ENCODE peak calls at places on chromosomes 16 and 17, in four cellular contexts. M, P, B and J are unnamed samples.

GRCh38 chr17:31061678-31062077 is 33.1 kb upstream of the NF1 start:
- DNase-seq in P (no peak), B (no peak), M (no peak), J (no peak)

GRCh38 chr16:24610421-24610765 is 71.0 kb downstream of the RBBP6 start:
- DNase-seq in B (no peak), P (no peak), M (no peak), J (peak; percentile 14)

GRCh38 chr17:50934672-50935200 is 68.6 kb upstream of the TOB1 start:
- DNase-seq in B (no peak), M (no peak), P (no peak), J (no peak)

GRCh38 chr17:7582401-7583252 is 1.0 kb upstream of the MPDU1 start:
- DNase-seq in P (no peak), M (no peak), B (no peak), J (no peak)

GRCh38 chr17:51234162-51234561 is 25.7 kb downstream of the MBTD1 start:
- DNase-seq in M (no peak), P (no peak), B (no peak), J (no peak)

GRCh38 chr16:64892843-64893242 is 229.0 kb downstream of the CDH11 start:
- DNase-seq in M (no peak), B (peak; percentile 14), P (no peak), J (no peak)

GRCh38 chr17:2384439-2385127 is 16.3 kb downstream of the MNT start:
- DNase-seq in B (no peak), M (no peak), P (no peak), J (no peak)

GRCh38 chr16:82830944-82831343 is 204.2 kb downstream of the CDH13 start:
- DNase-seq in B (no peak), M (no peak), P (no peak), J (no peak)

GRCh38 chr17:15951368-15952047 is 6.6 kb downstream of the ADORA2B start:
- DNase-seq in M (no peak), P (no peak), B (no peak), J (no peak)

GRCh38 chr16:55154261-55154660 is 169.7 kb upstream of the IRX6 start:
- DNase-seq in P (no peak), M (no peak), B (no peak), J (no peak)

GRCh38 chr17:83126275-83126930 is 47.0 kb downstream of the METRNL start:
- DNase-seq in B (no peak), M (no peak), P (no peak), J (no peak)

GRCh38 chr17:79201536-79202227 is 127.1 kb downstream of the ENGASE start:
- DNase-seq in M (no peak), B (peak; percentile 57), P (no peak), J (no peak)

GRCh38 chr16:14447783-14448182 is 182.3 kb downstream of the PARN start:
- DNase-seq in B (no peak), M (no peak), P (no peak), J (no peak)

GRCh38 chr16:50235581-50235980 is 30.8 kb upstream of the ADCY7 start:
- DNase-seq in M (no peak), P (no peak), B (no peak), J (no peak)

GRCh38 chr16:56965149-56965938 is 3.6 kb downstream of the CETP start:
- DNase-seq in B (no peak), P (no peak), M (no peak), J (no peak)

GRCh38 chr17:37598145-37598544 is 11.1 kb downstream of the SYNRG start:
- DNase-seq in M (no peak), B (no peak), P (no peak), J (no peak)

GRCh38 chr16:12600536-12601256 is 203.0 kb downstream of the CPPED1 start:
- DNase-seq in M (no peak), P (no peak), B (no peak), J (no peak)

GRCh38 chr17:77690271-77691161 is 268.0 kb upstream of the TNRC6C start:
- DNase-seq in B (no peak), M (no peak), P (no peak), J (no peak)

GRCh38 chr17:62179525-62180161 is 114.6 kb upstream of the MED13 start:
- DNase-seq in M (no peak), B (peak; percentile 87), P (no peak), J (no peak)
- TF ChIP-seq CTCF in M (no peak), B (peak; percentile 31), P (no peak), J (no peak)

GRCh38 chr16:75864243-75864642 is 138.0 kb upstream of the CPHXL start:
- DNase-seq in P (no peak), M (no peak), B (no peak), J (no peak)

GRCh38 chr16:75861981-75862380 is 135.7 kb upstream of the CPHXL start:
- DNase-seq in B (no peak), M (no peak), P (no peak), J (no peak)

DNA sequence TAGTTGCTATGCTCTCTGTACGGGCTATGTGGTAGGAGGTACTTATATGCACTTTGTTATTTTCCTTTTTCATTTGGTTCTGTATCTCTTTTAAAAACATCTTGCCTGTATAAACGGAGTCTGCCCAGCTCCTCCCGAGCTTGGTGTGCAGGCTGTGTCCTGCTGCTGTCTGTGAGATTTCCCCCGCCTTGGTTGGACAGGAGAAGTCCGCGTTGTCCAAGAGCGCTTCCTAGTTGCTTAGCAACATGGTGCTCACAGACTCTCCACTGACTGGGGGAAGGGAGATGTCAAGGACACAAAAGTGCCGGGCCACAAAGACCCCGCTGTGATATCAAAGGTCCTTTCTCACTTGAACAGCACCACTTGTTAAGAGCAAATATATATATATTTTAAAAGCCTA is 134.4 kb upstream of the CPHXL start:
- DNase-seq in M (no peak), B (no peak), P (no peak), J (no peak)
- TF ChIP-seq CTCF in M (no peak), B (no peak), P (no peak), J (no peak)

GRCh38 chr16:5603836-5604235 is 506.2 kb upstream of the EEF2KMT start:
- DNase-seq in M (no peak), P (no peak), B (no peak), J (no peak)

GRCh38 chr16:5607169-5607568 is 509.6 kb upstream of the EEF2KMT start:
- DNase-seq in B (no peak), P (no peak), M (no peak), J (no peak)

GRCh38 chr16:5605404-5605803 is 507.8 kb upstream of the EEF2KMT start:
- DNase-seq in M (no peak), P (no peak), B (no peak), J (no peak)

DNA sequence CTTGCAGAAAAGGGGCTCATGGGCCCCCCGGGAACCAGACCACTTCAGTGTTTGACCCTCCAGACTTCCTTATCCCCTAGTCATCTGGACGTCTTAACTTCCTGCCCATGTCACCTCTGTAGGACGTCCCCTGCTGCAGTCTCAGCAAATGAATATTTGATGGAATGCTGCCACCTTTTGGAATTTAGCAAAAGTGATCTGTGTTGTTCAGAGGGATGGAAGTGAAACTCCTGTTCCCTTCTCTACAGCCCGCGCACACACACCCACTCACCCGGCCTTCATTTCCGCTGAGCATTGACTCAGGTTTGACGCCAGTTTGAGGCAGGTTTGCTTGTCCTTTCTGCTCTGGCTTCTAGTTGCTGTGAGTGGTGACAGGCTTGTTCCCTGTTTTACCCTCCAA is 507.2 kb upstream of the EEF2KMT start:
- DNase-seq in P (no peak), B (no peak), M (no peak), J (no peak)
- TF ChIP-seq CTCF in P (no peak), B (no peak), M (no peak), J (no peak)

DNA sequence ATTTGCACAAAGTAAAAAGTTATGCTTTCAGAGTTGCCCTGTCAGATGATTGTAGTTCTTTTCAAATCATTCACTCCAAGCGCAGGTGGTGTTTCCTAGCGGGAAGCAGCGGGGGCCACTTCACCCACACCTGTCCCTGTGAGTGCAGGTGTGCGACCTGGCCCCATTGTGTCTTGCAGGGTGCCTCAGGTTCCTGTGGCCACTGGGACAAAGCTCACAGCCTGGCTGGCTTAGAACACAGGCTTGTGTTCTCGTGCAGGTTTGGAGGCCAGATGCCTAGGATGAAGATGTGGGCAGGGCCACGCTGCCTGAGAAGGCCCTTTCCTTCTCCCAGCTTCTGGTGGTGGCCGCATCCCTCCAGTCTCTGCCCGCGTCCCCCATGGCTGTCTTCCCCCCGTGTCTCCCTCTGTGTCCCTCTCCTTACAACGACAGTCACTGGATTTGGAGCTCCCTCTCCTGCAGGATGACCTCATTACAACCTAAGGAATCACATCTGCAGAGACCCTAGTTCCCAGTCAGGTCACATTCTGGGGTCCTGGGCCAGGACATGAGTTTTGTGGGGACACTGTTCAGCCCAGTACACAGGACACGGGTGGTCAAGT is 90.5 kb downstream of the NPIPB11 start:
- DNase-seq in B (no peak), M (no peak), P (no peak), J (no peak)
- TF ChIP-seq CTCF in B (no peak), M (no peak), P (no peak), J (no peak)